ENCODE peak calls at places on chromosomes 5 and 9, in four cellular contexts. R, G, M and H are unnamed samples.

GRCh38 chr5:132679717-132680380 is 6.1 kb downstream of the IL4 start:
- DNase-seq in R (no peak), M (no peak), G (no peak), H (no peak)

GRCh38 chr5:35672995-35673394 is 55.3 kb downstream of the SPEF2 start:
- DNase-seq in R (no peak), G (no peak), M (no peak), H (no peak)

GRCh38 chr5:124951676-124952075 is 205.2 kb upstream of the ZNF608 start:
- DNase-seq in G (no peak), M (no peak), R (no peak), H (no peak)

GRCh38 chr5:62982348-62982747 is 403.7 kb downstream of the LRRC70 start:
- DNase-seq in R (no peak), G (no peak), M (no peak), H (no peak)

GRCh38 chr9:14283276-14283675 is 30.7 kb downstream of the NFIB start:
- DNase-seq in R (no peak), M (no peak), G (no peak), H (no peak)

GRCh38 chr9:136312436-136312835 is 8.5 kb upstream of the CCDC187 start:
- DNase-seq in M (no peak), R (no peak), G (peak), H (peak)

GRCh38 chr9:125397736-125398135 is 136.1 kb downstream of the GAPVD1 start:
- DNase-seq in M (no peak), R (no peak), G (peak), H (no peak)

GRCh38 chr9:69198526-69199250 is 24.6 kb downstream of the TJP2 start:
- DNase-seq in R (no peak), M (no peak), G (no peak), H (no peak)

GRCh38 chr5:6328173-6328572 is 50.2 kb downstream of the MED10 start:
- DNase-seq in R (peak), M (no peak), G (no peak), H (peak)

GRCh38 chr9:113876806-113877236 is 712 bp downstream of the ZNF618 start:
- DNase-seq in R (no peak), G (no peak), M (no peak), H (peak)

GRCh38 chr9:82882133-82882532 is 180.8 kb downstream of the RASEF start:
- DNase-seq in G (no peak), R (no peak), M (no peak), H (no peak)

GRCh38 chr5:28810751-28811136 is 1772.4 kb upstream of the CDH9 start:
- DNase-seq in R (no peak), G (no peak), M (no peak), H (peak)

GRCh38 chr5:137272831-137273230 is 226.3 kb downstream of the SPOCK1 start:
- DNase-seq in R (no peak), M (no peak), G (no peak), H (no peak)

GRCh38 chr5:59407967-59408366 is 485.6 kb downstream of the PDE4D start:
- DNase-seq in M (no peak), R (no peak), G (no peak), H (no peak)

GRCh38 chr9:114898741-114899140 is 31.6 kb downstream of the TNFSF8 start:
- DNase-seq in R (no peak), M (peak), G (peak), H (peak)

GRCh38 chr9:19376931-19377330 is 3.1 kb downstream of the RPS6 start:
- DNase-seq in G (no peak), R (no peak), M (no peak), H (no peak)

GRCh38 chr5:174159327-174160247 is 114.1 kb downstream of the NSG2 start:
- DNase-seq in R (no peak), G (no peak), M (no peak), H (no peak)

GRCh38 chr9:31251386-31251785 is 1133.1 kb upstream of the ACO1 start:
- DNase-seq in G (no peak), R (no peak), M (no peak), H (no peak)